ENCODE peak calls at places on chromosome X, in eight cellular contexts. T is upper lobe of right lung; H is ELF-1; S is HEK293T; X is heart right ventricle; Q is Peyer's patch; C is AG09319; O is stimulated activated CD8-positive, alpha-beta memory T cell treated with anti-CD3 and anti-CD28 coated beads, Interleukin-2, amount 100 ng/mL, for 1 hour. B is an unnamed sample.

GRCh38 chrX:11423362-11423818 is 130.2 kb downstream of the AMELX start:
- DNase-seq in T (no peak), H (no peak), S (no peak), X (no peak), Q (peak; percentile 53), C (peak; percentile 32), O (no peak), B (no peak)

GRCh38 chrX:5337160-5337559 is 891.5 kb downstream of the NLGN4X start:
- DNase-seq in T (no peak), H (no peak), S (no peak), X (no peak), Q (no peak), C (no peak), O (no peak), B (no peak)

GRCh38 chrX:102840871-102841705 is 96.0 kb upstream of the RAB40AL start:
- DNase-seq in T (no peak), H (peak; percentile 16), S (peak; percentile 52), X (no peak), Q (no peak), C (no peak), O (no peak), B (no peak)

GRCh38 chrX:66676990-66677389 is 38.1 kb upstream of the EDA2R start:
- DNase-seq in T (no peak), H (no peak), S (no peak), X (no peak), Q (no peak), C (peak; percentile 45), O (no peak), B (peak; percentile 63)

GRCh38 chrX:16096131-16096530 is 27.2 kb upstream of the GRPR start:
- DNase-seq in T (no peak), H (peak; percentile 44), S (no peak), X (no peak), Q (no peak), C (no peak), O (no peak), B (no peak)

GRCh38 chrX:68995780-68996551 is 167.1 kb downstream of the EFNB1 start:
- DNase-seq in T (no peak), H (peak; percentile 55), S (peak; percentile 3), X (peak; percentile 66), Q (peak; percentile 79), C (peak; percentile 7), O (no peak), B (no peak)

GRCh38 chrX:77597090-77597489 is 149.9 kb downstream of the FGF16 start:
- DNase-seq in T (no peak), H (no peak), S (peak; percentile 7), X (no peak), Q (no peak), C (no peak), O (no peak), B (no peak)

GRCh38 chrX:51332188-51332942 is at the start of gene NUDT10:
- DNase-seq in T (peak; percentile 69), H (peak; percentile 94), S (peak; percentile 63), X (peak; percentile 36), Q (peak; percentile 52), C (no peak), O (no peak), B (peak; percentile 28)

GRCh38 chrX:69189972-69190371 is 24.7 kb upstream of the PJA1 start:
- DNase-seq in T (no peak), H (peak; percentile 47), S (no peak), X (peak; percentile 19), Q (no peak), C (no peak), O (no peak), B (no peak)

GRCh38 chrX:106363214-106363613 is 195.1 kb downstream of the PWWP3B start:
- DNase-seq in T (no peak), H (no peak), S (no peak), X (peak; percentile 2), Q (no peak), C (no peak), O (no peak), B (no peak)